ENCODE peak calls at places on chromosomes 7 and 10, in four cellular contexts. One of them, this sample, is unnamed.

GRCh38 chr10:13774303-13774893 is 187.6 kb downstream of the PRPF18 start:
- DNase-seq in endothelial cell of umbilical vein: no peak
- DNase-seq in HCT116: no peak
- DNase-seq in suprapubic skin: no peak
- DNase-seq in this sample: no peak

GRCh38 chr7:18177815-18178660 is 150.4 kb upstream of the PRPS1L1 start:
- DNase-seq in endothelial cell of umbilical vein: no peak
- DNase-seq in HCT116: no peak
- DNase-seq in suprapubic skin: no peak
- DNase-seq in this sample: peak

GRCh38 chr7:51077951-51078350 is 238.7 kb downstream of the COBL start:
- DNase-seq in endothelial cell of umbilical vein: no peak
- DNase-seq in HCT116: no peak
- DNase-seq in suprapubic skin: no peak
- DNase-seq in this sample: no peak

GRCh38 chr10:121362026-121362425 is 236.2 kb downstream of the FGFR2 start:
- DNase-seq in endothelial cell of umbilical vein: no peak
- DNase-seq in HCT116: no peak
- DNase-seq in suprapubic skin: no peak
- DNase-seq in this sample: no peak

GRCh38 chr10:131947631-131948347 is 33.9 kb downstream of the BNIP3 start:
- DNase-seq in endothelial cell of umbilical vein: peak
- DNase-seq in HCT116: no peak
- DNase-seq in suprapubic skin: peak
- DNase-seq in this sample: peak

GRCh38 chr10:83214178-83214577 is 925.1 kb upstream of the GHITM start:
- DNase-seq in endothelial cell of umbilical vein: no peak
- DNase-seq in HCT116: no peak
- DNase-seq in suprapubic skin: no peak
- DNase-seq in this sample: no peak

GRCh38 chr7:147646568-147646967 is 944.0 kb upstream of the C7orf33 start:
- DNase-seq in endothelial cell of umbilical vein: no peak
- DNase-seq in HCT116: no peak
- DNase-seq in suprapubic skin: no peak
- DNase-seq in this sample: no peak

GRCh38 chr10:96107623-96108038 is 22.5 kb upstream of the ZNF518A start:
- DNase-seq in endothelial cell of umbilical vein: no peak
- DNase-seq in HCT116: no peak
- DNase-seq in suprapubic skin: no peak
- DNase-seq in this sample: no peak

GRCh38 chr10:118501637-118502440 is 93.6 kb downstream of the PRLHR start:
- DNase-seq in endothelial cell of umbilical vein: no peak
- DNase-seq in HCT116: no peak
- DNase-seq in suprapubic skin: no peak
- DNase-seq in this sample: no peak

GRCh38 chr7:66283003-66283920 is 78.1 kb downstream of the TPST1 start:
- DNase-seq in endothelial cell of umbilical vein: peak
- DNase-seq in HCT116: peak
- DNase-seq in suprapubic skin: no peak
- DNase-seq in this sample: no peak

GRCh38 chr7:121160150-121161008 is 168.4 kb upstream of the WNT16 start:
- DNase-seq in endothelial cell of umbilical vein: no peak
- DNase-seq in HCT116: no peak
- DNase-seq in suprapubic skin: no peak
- DNase-seq in this sample: no peak
- TF ChIP-seq CTCF in endothelial cell of umbilical vein: no peak
- TF ChIP-seq CTCF in HCT116: no peak
- TF ChIP-seq CTCF in suprapubic skin: no peak
- TF ChIP-seq CTCF in this sample: no peak

GRCh38 chr10:63467833-63468232 is 2.1 kb upstream of the JMJD1C start:
- DNase-seq in endothelial cell of umbilical vein: no peak
- DNase-seq in HCT116: no peak
- DNase-seq in suprapubic skin: no peak
- DNase-seq in this sample: no peak

GRCh38 chr10:63465293-63466167 is at the start of gene JMJD1C:
- DNase-seq in endothelial cell of umbilical vein: peak
- DNase-seq in HCT116: peak
- DNase-seq in suprapubic skin: peak
- DNase-seq in this sample: peak

GRCh38 chr10:63464402-63465292 is 1.1 kb downstream of the JMJD1C start:
- DNase-seq in endothelial cell of umbilical vein: no peak
- DNase-seq in HCT116: no peak
- DNase-seq in suprapubic skin: no peak
- DNase-seq in this sample: no peak

GRCh38 chr10:63468947-63469346 is 3.2 kb upstream of the JMJD1C start:
- DNase-seq in endothelial cell of umbilical vein: no peak
- DNase-seq in HCT116: no peak
- DNase-seq in suprapubic skin: no peak
- DNase-seq in this sample: no peak

DNA sequence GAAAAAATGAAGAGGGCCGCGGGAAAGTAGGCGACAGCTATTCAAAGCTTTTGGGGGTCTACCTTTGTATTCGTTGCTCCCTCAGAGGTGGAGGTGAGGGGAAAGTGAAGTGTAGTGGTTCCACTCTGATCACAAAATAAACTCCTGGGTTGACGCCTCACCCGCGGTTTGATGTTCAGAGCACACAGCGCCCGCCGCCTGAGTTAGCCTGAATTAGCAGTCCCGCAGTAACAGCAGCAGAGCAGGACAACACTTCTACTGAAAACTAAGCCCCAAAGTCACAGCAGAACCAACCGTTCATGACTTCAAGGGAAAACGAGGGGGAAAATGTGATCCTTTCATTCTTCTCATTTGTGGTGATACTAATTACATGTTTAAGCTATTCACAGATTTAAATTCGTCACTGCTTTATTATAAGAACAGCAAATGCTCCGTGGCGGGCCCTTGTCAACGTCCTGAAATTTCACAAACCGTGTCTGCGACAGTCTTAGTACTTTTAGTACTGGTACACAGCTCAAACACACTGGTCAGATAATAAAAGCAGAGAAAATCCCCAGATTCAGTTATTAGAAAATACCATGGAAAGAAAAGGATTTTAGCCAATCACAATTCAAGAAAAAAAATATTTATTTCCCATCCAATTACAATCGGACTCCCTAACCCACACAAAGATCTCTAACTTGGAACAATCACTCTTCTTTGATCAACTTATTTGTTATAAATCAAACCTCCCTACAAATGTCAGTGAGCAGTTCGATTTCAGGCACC is 575 bp upstream of the JMJD1C start:
- DNase-seq in endothelial cell of umbilical vein: peak
- DNase-seq in HCT116: peak
- DNase-seq in suprapubic skin: no peak
- DNase-seq in this sample: peak
- TF ChIP-seq POLR2A in endothelial cell of umbilical vein: no peak
- TF ChIP-seq POLR2A in HCT116: no peak
- TF ChIP-seq POLR2A in suprapubic skin: no peak
- TF ChIP-seq POLR2A in this sample: no peak

GRCh38 chr7:44847509-44847919 is 373 bp downstream of the H2AZ2 start:
- DNase-seq in endothelial cell of umbilical vein: peak
- DNase-seq in HCT116: peak
- DNase-seq in suprapubic skin: peak
- DNase-seq in this sample: peak
- TF ChIP-seq POLR2AphosphoS5 in endothelial cell of umbilical vein: no peak
- TF ChIP-seq POLR2AphosphoS5 in HCT116: peak
- TF ChIP-seq POLR2AphosphoS5 in suprapubic skin: peak
- TF ChIP-seq POLR2AphosphoS5 in this sample: no peak

DNA sequence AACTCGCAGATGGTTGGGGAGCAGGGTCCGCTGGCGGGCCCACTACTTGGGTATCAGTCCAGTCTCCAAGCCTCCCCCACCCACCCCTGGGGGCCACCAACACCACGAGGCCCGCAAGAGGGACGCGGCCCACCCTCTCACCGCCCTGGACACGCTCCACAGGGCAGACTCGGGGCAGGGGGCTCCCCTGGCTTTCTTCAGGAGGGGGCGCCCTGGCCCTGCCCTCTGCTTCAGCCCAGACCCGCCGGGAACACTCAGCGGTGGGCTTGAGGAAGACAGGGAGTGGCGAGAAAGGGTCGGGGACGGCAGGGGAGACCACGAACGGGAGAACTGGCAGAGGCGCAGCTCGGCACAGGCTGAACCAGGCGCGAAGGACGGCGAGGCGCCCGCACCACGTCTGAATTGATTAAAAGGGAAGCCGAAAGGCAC is 1.6 kb downstream of the IGF2BP3 start:
- DNase-seq in endothelial cell of umbilical vein: peak
- DNase-seq in HCT116: no peak
- DNase-seq in suprapubic skin: no peak
- DNase-seq in this sample: peak
- TF ChIP-seq CTCF in endothelial cell of umbilical vein: no peak
- TF ChIP-seq CTCF in HCT116: no peak
- TF ChIP-seq CTCF in suprapubic skin: no peak
- TF ChIP-seq CTCF in this sample: no peak

DNA sequence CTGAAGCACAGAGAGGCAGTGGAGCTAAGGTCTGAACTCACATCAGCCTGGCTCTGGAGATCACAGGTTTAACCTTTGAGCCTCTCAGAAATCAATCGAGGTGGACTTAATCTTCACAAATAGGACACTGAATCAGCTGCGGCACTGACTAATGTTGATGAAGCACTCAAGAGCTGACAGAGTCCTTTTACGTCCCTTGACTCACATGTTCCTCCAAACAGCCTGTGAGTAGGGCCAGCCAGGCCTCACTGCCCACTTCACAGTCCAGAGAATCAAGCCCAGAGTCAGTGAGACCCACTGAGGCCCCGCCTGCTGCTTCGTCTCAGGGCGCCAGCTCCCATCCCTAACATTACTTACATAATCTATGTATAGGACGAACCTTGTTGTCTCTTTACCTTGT is 63.1 kb downstream of the TNS3 start:
- DNase-seq in endothelial cell of umbilical vein: no peak
- DNase-seq in HCT116: no peak
- DNase-seq in suprapubic skin: no peak
- DNase-seq in this sample: peak
- TF ChIP-seq POLR2A in endothelial cell of umbilical vein: no peak
- TF ChIP-seq POLR2A in HCT116: no peak
- TF ChIP-seq POLR2A in suprapubic skin: no peak
- TF ChIP-seq POLR2A in this sample: no peak

GRCh38 chr7:101165075-101165957 is at the start of gene VGF:
- DNase-seq in endothelial cell of umbilical vein: peak
- DNase-seq in HCT116: peak
- DNase-seq in suprapubic skin: peak
- DNase-seq in this sample: peak
- TF ChIP-seq POLR2AphosphoS5 in endothelial cell of umbilical vein: peak
- TF ChIP-seq POLR2AphosphoS5 in HCT116: peak
- TF ChIP-seq POLR2AphosphoS5 in suprapubic skin: peak
- TF ChIP-seq POLR2AphosphoS5 in this sample: peak

GRCh38 chr7:101524376-101524775 is 104.7 kb downstream of the MYL10 start:
- DNase-seq in endothelial cell of umbilical vein: no peak
- DNase-seq in HCT116: no peak
- DNase-seq in suprapubic skin: no peak
- DNase-seq in this sample: no peak

GRCh38 chr7:101519324-101520017 is 109.6 kb downstream of the MYL10 start:
- DNase-seq in endothelial cell of umbilical vein: no peak
- DNase-seq in HCT116: no peak
- DNase-seq in suprapubic skin: no peak
- DNase-seq in this sample: no peak

GRCh38 chr7:101518348-101518747 is 110.7 kb downstream of the MYL10 start:
- DNase-seq in endothelial cell of umbilical vein: no peak
- DNase-seq in HCT116: no peak
- DNase-seq in suprapubic skin: no peak
- DNase-seq in this sample: no peak

GRCh38 chr7:101522021-101522420 is 107.1 kb downstream of the MYL10 start:
- DNase-seq in endothelial cell of umbilical vein: no peak
- DNase-seq in HCT116: no peak
- DNase-seq in suprapubic skin: no peak
- DNase-seq in this sample: no peak

DNA sequence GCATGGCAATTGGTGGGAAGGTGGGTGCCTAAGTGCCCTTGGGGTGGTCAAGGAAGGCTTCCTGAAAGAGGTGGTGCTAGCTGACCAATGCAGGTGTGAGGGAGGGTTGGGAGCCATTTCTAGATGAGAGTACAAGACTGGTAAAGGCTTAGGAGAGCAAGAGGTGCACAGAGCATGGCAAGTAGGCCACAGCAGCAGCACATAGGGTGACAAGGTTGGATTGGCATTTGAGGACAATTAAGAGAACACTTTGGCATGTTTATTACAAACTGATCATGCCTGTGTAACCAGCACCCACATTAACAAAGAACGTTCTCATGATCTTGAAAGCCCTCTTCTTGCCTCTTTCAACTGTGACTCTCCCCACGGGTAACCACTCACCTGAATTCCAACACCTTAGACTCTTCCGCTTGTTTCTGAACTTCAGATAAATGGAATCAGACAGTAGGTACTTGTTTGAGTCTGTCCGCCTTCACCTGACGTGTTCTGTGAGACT is 107.6 kb downstream of the MYL10 start:
- DNase-seq in endothelial cell of umbilical vein: no peak
- DNase-seq in HCT116: no peak
- DNase-seq in suprapubic skin: no peak
- DNase-seq in this sample: no peak
- TF ChIP-seq CTCF in endothelial cell of umbilical vein: no peak
- TF ChIP-seq CTCF in HCT116: no peak
- TF ChIP-seq CTCF in suprapubic skin: no peak
- TF ChIP-seq CTCF in this sample: no peak

GRCh38 chr7:2371329-2371728 is 16.7 kb downstream of the EIF3B start:
- DNase-seq in endothelial cell of umbilical vein: no peak
- DNase-seq in HCT116: no peak
- DNase-seq in suprapubic skin: no peak
- DNase-seq in this sample: no peak
- TF ChIP-seq POLR2A in endothelial cell of umbilical vein: no peak
- TF ChIP-seq POLR2A in HCT116: no peak
- TF ChIP-seq POLR2A in suprapubic skin: no peak
- TF ChIP-seq POLR2A in this sample: no peak